ENCODE peak calls at places on chromosomes 13 and 19, in six cellular contexts. D, V, O, J, P and B are unnamed samples.

GRCh38 chr19:3302755-3303154 is 63.6 kb upstream of the NFIC start:
- DNase-seq in V (no peak), J (no peak), O (no peak), P (no peak), D (no peak), B (peak; percentile 54)

GRCh38 chr13:22926176-22927007 is 254.4 kb upstream of the SGCG start:
- DNase-seq in V (no peak), D (no peak), J (no peak), O (no peak), P (peak; percentile 48), B (no peak)

GRCh38 chr13:106262886-106263285 is 272.6 kb downstream of the EFNB2 start:
- DNase-seq in V (no peak), P (no peak), D (no peak), O (no peak), J (no peak), B (no peak)

GRCh38 chr19:29806098-29806866 is 5.5 kb upstream of the CCNE1 start:
- DNase-seq in J (no peak), O (no peak), V (no peak), P (no peak), D (no peak), B (peak; percentile 18)

GRCh38 chr13:71871844-71872243 is 4.8 kb upstream of the DACH1 start:
- DNase-seq in P (no peak), O (no peak), V (no peak), D (no peak), J (no peak), B (no peak)

GRCh38 chr13:33260168-33261098 is 25.1 kb downstream of the STARD13 start:
- DNase-seq in O (no peak), V (no peak), D (peak; percentile 60), P (no peak), J (no peak), B (no peak)

GRCh38 chr13:98978280-98978679 is 416 bp upstream of the DOCK9 start:
- DNase-seq in P (no peak), O (no peak), V (no peak), J (no peak), D (peak; percentile 90), B (peak; percentile 62)

GRCh38 chr13:66831317-66831716 is 398.8 kb downstream of the PCDH9 start:
- DNase-seq in O (no peak), D (no peak), V (no peak), J (no peak), P (no peak), B (no peak)

GRCh38 chr13:111577956-111578595 is 257.6 kb downstream of the TEX29 start:
- DNase-seq in P (no peak), D (no peak), J (no peak), V (no peak), O (no peak), B (no peak)

GRCh38 chr19:31338069-31338767 is 11.0 kb downstream of the TSHZ3 start:
- DNase-seq in P (no peak), O (no peak), D (peak; percentile 77), J (no peak), V (no peak), B (peak; percentile 32)

GRCh38 chr13:25738342-25738771 is 313.5 kb downstream of the SHISA2 start:
- DNase-seq in J (no peak), V (no peak), O (no peak), D (no peak), P (no peak), B (no peak)

GRCh38 chr13:111213964-111214726 is 99.0 kb downstream of the ARHGEF7 start:
- DNase-seq in J (no peak), P (no peak), O (no peak), D (no peak), V (no peak), B (no peak)

GRCh38 chr13:29339386-29340272 is 255.9 kb downstream of the SLC7A1 start:
- DNase-seq in P (no peak), V (no peak), O (no peak), J (no peak), D (no peak), B (no peak)

GRCh38 chr13:68940049-68940448 is 1167.6 kb upstream of the ATXN8OS start:
- DNase-seq in O (no peak), P (no peak), V (no peak), J (no peak), D (no peak), B (no peak)

GRCh38 chr13:28540612-28541011 is 45.7 kb upstream of the FLT1 start:
- DNase-seq in V (no peak), J (no peak), O (no peak), P (no peak), D (no peak), B (no peak)

GRCh38 chr19:4075373-4075772 is 8.7 kb upstream of the ZBTB7A start:
- DNase-seq in V (no peak), O (no peak), J (no peak), D (no peak), P (no peak), B (no peak)

GRCh38 chr19:35446194-35446593 is 1.9 kb upstream of the FFAR2 start:
- DNase-seq in V (peak; percentile 9), D (no peak), J (no peak), P (no peak), O (no peak), B (no peak)

GRCh38 chr13:94416454-94417080 is 62.9 kb downstream of the DCT start:
- DNase-seq in O (no peak), P (no peak), J (no peak), D (peak; percentile 39), V (no peak), B (peak; percentile 23)

GRCh38 chr19:36460046-36460445 is 29.3 kb downstream of the ZNF566 start:
- DNase-seq in D (no peak), J (no peak), P (no peak), O (no peak), V (no peak), B (no peak)

GRCh38 chr13:110164706-110165105 is 142.3 kb downstream of the COL4A1 start:
- DNase-seq in V (no peak), P (no peak), O (no peak), J (no peak), D (no peak), B (no peak)

GRCh38 chr13:25645681-25646080 is 273.9 kb downstream of the ATP8A2 start:
- DNase-seq in J (no peak), O (no peak), V (no peak), D (no peak), P (no peak), B (no peak)

GRCh38 chr13:112447761-112448603 is 71.8 kb downstream of the SPACA7 start:
- DNase-seq in O (no peak), V (no peak), D (no peak), P (no peak), J (no peak), B (no peak)

GRCh38 chr13:106311004-106311403 is 224.5 kb downstream of the EFNB2 start:
- DNase-seq in O (no peak), J (no peak), V (no peak), D (no peak), P (no peak), B (no peak)

GRCh38 chr19:1847684-1848398 is 442 bp downstream of the REXO1 start:
- DNase-seq in V (no peak), O (peak; percentile 48), P (no peak), D (peak; percentile 53), J (no peak), B (peak; percentile 74)

GRCh38 chr19:53333071-53333465 is 481 bp upstream of the ZNF845 start:
- DNase-seq in J (no peak), P (no peak), V (peak; percentile 8), O (peak; percentile 30), D (peak; percentile 29), B (peak; percentile 76)

GRCh38 chr19:2791440-2791839 is 6.1 kb downstream of the THOP1 start:
- DNase-seq in O (no peak), J (no peak), V (no peak), D (no peak), P (no peak), B (no peak)

GRCh38 chr19:54254195-54254906 is 2.7 kb downstream of the LILRB5 start:
- DNase-seq in D (no peak), O (no peak), V (no peak), J (no peak), P (no peak), B (no peak)

GRCh38 chr19:23914402-23915286 is at the start of gene ZNF726:
- DNase-seq in V (peak; percentile 75), D (peak; percentile 52), P (peak; percentile 28), O (peak; percentile 82), J (peak; percentile 74), B (no peak)

GRCh38 chr13:48138270-48138669 is 43.4 kb upstream of the MED4 start:
- DNase-seq in O (peak; percentile 27), P (no peak), D (no peak), J (no peak), V (no peak), B (no peak)

GRCh38 chr19:28136796-28137195 is 1076.2 kb downstream of the UQCRFS1 start:
- DNase-seq in O (no peak), D (no peak), J (no peak), P (no peak), V (no peak), B (no peak)

GRCh38 chr13:85386424-85386823 is 412.8 kb downstream of the SLITRK6 start:
- DNase-seq in P (no peak), D (no peak), O (no peak), J (no peak), V (no peak), B (no peak)

GRCh38 chr19:29724102-29724641 is 9.1 kb upstream of the C19orf12 start:
- DNase-seq in D (no peak), O (peak; percentile 53), P (no peak), V (no peak), J (no peak), B (no peak)

GRCh38 chr19:46081928-46082727 is 41.3 kb upstream of the IGFL4 start:
- DNase-seq in P (no peak), D (peak; percentile 61), J (no peak), O (peak; percentile 4), V (no peak), B (peak; percentile 79)

GRCh38 chr19:4904481-4904880 is 1.8 kb upstream of the ARRDC5 start:
- DNase-seq in V (no peak), D (no peak), J (no peak), O (no peak), P (no peak), B (no peak)

GRCh38 chr13:65275838-65276630 is 1954.1 kb downstream of the PCDH9 start:
- DNase-seq in O (no peak), V (no peak), D (no peak), P (no peak), J (no peak), B (no peak)

GRCh38 chr13:74966814-74967213 is 515.2 kb downstream of the TBC1D4 start:
- DNase-seq in P (no peak), D (no peak), V (no peak), O (no peak), J (no peak), B (no peak)

GRCh38 chr13:44108345-44108858 is 228.7 kb downstream of the LACC1 start:
- DNase-seq in O (no peak), D (no peak), V (no peak), P (no peak), J (no peak), B (no peak)

GRCh38 chr13:82147526-82147925 is 1734.7 kb downstream of the SLITRK1 start:
- DNase-seq in V (no peak), P (no peak), J (no peak), O (no peak), D (peak; percentile 86), B (peak; percentile 29)